ENCODE peak calls at places on chromosomes 1 and 21, in four cellular contexts. T is WTC11, Y is K562, B is HepG2. J is an unnamed sample.

GRCh38 chr1:224700915-224701531 is 84.9 kb downstream of the CNIH3 start:
- DNase-seq in Y (peak; percentile 74), T (peak; percentile 73), B (peak; percentile 19), J (peak; percentile 17)

GRCh38 chr21:46058339-46059145 is 39.4 kb upstream of the COL6A2 start:
- DNase-seq in B (no peak), Y (no peak), T (no peak), J (no peak)

GRCh38 chr1:197955486-197956394 is 38.6 kb downstream of the LHX9 start:
- DNase-seq in T (no peak), B (peak; percentile 31), Y (no peak), J (no peak)

GRCh38 chr1:193884848-193885558 is 698.6 kb upstream of the B3GALT2 start:
- DNase-seq in B (no peak), Y (no peak), T (peak; percentile 29), J (no peak)

GRCh38 chr21:45336870-45337269 is 49.2 kb upstream of the POFUT2 start:
- DNase-seq in T (no peak), Y (no peak), B (no peak), J (no peak)

GRCh38 chr1:204350857-204351573 is 8.7 kb downstream of the PLEKHA6 start:
- DNase-seq in Y (peak; percentile 46), B (no peak), T (peak; percentile 94), J (no peak)

GRCh38 chr1:76040327-76040868 is 34.1 kb upstream of the ST6GALNAC3 start:
- DNase-seq in B (peak; percentile 1), Y (peak; percentile 15), T (peak; percentile 11), J (no peak)

GRCh38 chr1:212328248-212328647 is 43.0 kb downstream of the PPP2R5A start:
- DNase-seq in T (no peak), B (no peak), Y (no peak), J (no peak)

GRCh38 chr1:10196991-10197390 is 13.4 kb upstream of the KIF1B start:
- DNase-seq in B (no peak), T (no peak), Y (no peak), J (no peak)

GRCh38 chr1:232431748-232432147 is 198.2 kb downstream of the SIPA1L2 start:
- DNase-seq in B (no peak), T (no peak), Y (no peak), J (no peak)

GRCh38 chr1:94734963-94735899 is 84.9 kb upstream of the SLC44A3 start:
- DNase-seq in T (peak; percentile 33), B (no peak), Y (peak; percentile 53), J (no peak)

GRCh38 chr1:198132060-198132781 is 24.6 kb upstream of the NEK7 start:
- DNase-seq in Y (no peak), T (no peak), B (no peak), J (peak; percentile 16)

GRCh38 chr1:230167419-230167852 is 100.4 kb downstream of the GALNT2 start:
- DNase-seq in T (peak; percentile 32), B (peak; percentile 49), Y (peak; percentile 80), J (peak; percentile 73)

DNA sequence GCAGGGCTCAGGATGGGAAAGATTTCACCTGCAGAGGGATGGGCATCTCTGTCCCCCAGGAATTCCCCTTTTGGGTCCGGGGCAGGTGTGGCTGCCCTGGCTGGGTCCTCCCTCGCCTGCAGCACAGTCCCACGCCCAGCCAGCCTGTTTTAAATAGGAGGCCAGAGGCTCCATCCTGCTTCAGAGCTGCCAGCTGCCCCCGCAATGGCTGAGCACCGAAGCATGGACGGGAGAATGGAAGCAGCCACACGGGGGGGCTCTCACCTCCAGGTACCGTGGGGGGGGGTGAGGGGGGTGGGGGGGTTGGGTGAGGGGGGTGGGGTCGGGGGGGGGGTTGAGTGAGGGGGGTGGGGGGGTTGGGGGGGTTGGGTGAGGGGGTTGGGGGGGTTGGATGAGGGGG is 3.6 kb downstream of the SCNN1D start:
- DNase-seq in T (peak; percentile 29), Y (peak; percentile 68), B (no peak), J (no peak)
- TF ChIP-seq NR3C1 in T (no peak), Y (no peak), B (no peak), J (no peak)

DNA sequence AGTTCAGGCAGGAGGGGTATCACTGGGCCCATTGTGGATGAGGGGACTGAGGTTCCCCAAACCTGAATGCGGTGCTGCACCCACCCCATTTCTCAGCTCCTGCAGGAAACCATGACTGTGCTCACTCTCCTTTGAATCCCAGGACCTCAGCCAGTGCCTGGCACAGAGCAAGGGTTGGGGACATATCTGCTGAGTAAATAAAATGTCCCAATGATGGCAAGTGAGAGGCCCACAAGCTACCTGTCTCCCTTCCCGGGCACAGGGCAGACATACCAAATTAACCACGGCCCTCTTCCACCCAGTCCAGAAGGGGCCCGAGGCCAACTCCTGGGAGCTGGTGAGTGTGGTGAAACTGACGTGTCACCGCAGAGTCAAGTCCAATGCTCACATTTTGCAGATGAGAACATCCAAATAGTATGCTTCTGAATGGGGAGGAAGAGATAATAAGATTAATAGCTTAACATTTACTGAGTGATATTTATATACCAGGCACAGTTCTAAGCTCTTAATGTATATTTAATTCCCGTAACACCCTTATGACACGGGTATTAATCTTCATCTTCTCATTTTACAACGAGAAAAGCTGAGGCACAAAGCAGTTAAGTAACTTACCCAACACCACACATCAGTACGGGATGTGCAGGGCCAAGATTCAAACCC is 97.7 kb downstream of the EPHB2 start:
- DNase-seq in Y (no peak), B (no peak), T (no peak), J (no peak)
- TF ChIP-seq NR3C1 in Y (no peak), B (no peak), T (no peak), J (no peak)

GRCh38 chr1:207918016-207918415 is 7.1 kb upstream of the CD34 start:
- DNase-seq in T (no peak), Y (no peak), B (no peak), J (no peak)

GRCh38 chr1:207919523-207920210 is 8.7 kb upstream of the CD34 start:
- DNase-seq in Y (no peak), T (no peak), B (no peak), J (no peak)

GRCh38 chr1:207918571-207918970 is 7.6 kb upstream of the CD34 start:
- DNase-seq in T (no peak), B (no peak), Y (no peak), J (no peak)

GRCh38 chr1:207922554-207922953 is 11.6 kb upstream of the CD34 start:
- DNase-seq in T (no peak), Y (no peak), B (no peak), J (no peak)

GRCh38 chr1:207920481-207921050 is 9.6 kb upstream of the CD34 start:
- DNase-seq in Y (no peak), B (no peak), T (no peak), J (no peak)
- TF ChIP-seq NR3C1 in Y (no peak), B (no peak), T (no peak), J (no peak)

GRCh38 chr1:63817152-63817667 is 43.4 kb downstream of the ROR1 start:
- DNase-seq in T (no peak), Y (no peak), B (no peak), J (peak; percentile 33)
- TF ChIP-seq NR3C1 in T (no peak), Y (no peak), B (no peak), J (no peak)